ENCODE peak calls at places on chromosome 11, in five cellular contexts. N is left ventricle myocardium inferior, S is fibroblast of the aortic adventitia, T is GM06990, Y is breast epithelium. G is an unnamed sample.

GRCh38 chr11:104620991-104621390 is 277.3 kb downstream of the CASP12 start:
- DNase-seq in T (no peak), S (no peak), N (no peak), Y (no peak), G (no peak)

GRCh38 chr11:84830372-84830771 is 796.8 kb downstream of the DLG2 start:
- DNase-seq in Y (no peak), N (no peak), S (no peak), T (no peak), G (no peak)

GRCh38 chr11:16923987-16924386 is 90.2 kb downstream of the PLEKHA7 start:
- DNase-seq in Y (no peak), T (no peak), S (no peak), N (no peak), G (no peak)

GRCh38 chr11:5689551-5689983 is at the start of gene TRIM22:
- DNase-seq in S (peak), N (peak), T (peak), Y (peak), G (peak)

GRCh38 chr11:74819400-74819799 is 70.8 kb downstream of the RNF169 start:
- DNase-seq in Y (no peak), S (peak), T (no peak), N (no peak), G (peak)

GRCh38 chr11:58926695-58927094 is 12.6 kb upstream of the GLYATL1 start:
- DNase-seq in S (peak), Y (no peak), T (no peak), N (no peak), G (peak)

GRCh38 chr11:76834151-76834550 is 26.6 kb upstream of the ACER3 start:
- DNase-seq in T (no peak), N (no peak), S (no peak), Y (no peak), G (no peak)

GRCh38 chr11:33687733-33688479 is 12.7 kb downstream of the C11orf91 start:
- DNase-seq in T (peak), Y (no peak), S (peak), N (no peak), G (peak)

GRCh38 chr11:36540998-36541397 is 26.8 kb upstream of the RAG1 start:
- DNase-seq in S (peak), Y (no peak), T (peak), N (peak), G (peak)

GRCh38 chr11:28384418-28384817 is 276.2 kb downstream of the METTL15 start:
- DNase-seq in N (no peak), S (peak), Y (no peak), T (no peak), G (peak)

GRCh38 chr11:17343907-17344306 is 7.7 kb upstream of the NCR3LG1 start:
- DNase-seq in S (peak), N (no peak), T (no peak), Y (no peak), G (peak)

GRCh38 chr11:92449222-92449621 is 224.6 kb downstream of the FAT3 start:
- DNase-seq in N (no peak), S (no peak), Y (no peak), T (no peak), G (no peak)

GRCh38 chr11:122226810-122227379 is 110.9 kb upstream of the BLID start:
- DNase-seq in T (no peak), N (no peak), S (no peak), Y (no peak), G (peak)

GRCh38 chr11:122207505-122207904 is 91.5 kb upstream of the BLID start:
- DNase-seq in Y (peak), S (peak), T (no peak), N (no peak), G (peak)

GRCh38 chr11:73757598-73757997 is 3.3 kb downstream of the RAB6A start:
- DNase-seq in T (no peak), Y (no peak), N (no peak), S (no peak), G (no peak)
- H3K4me3 ChIP-seq in T (no peak), Y (no peak), N (no peak), S (no peak), G (no peak)

GRCh38 chr11:12815150-12815523 is 140.9 kb downstream of the TEAD1 start:
- DNase-seq in Y (no peak), S (no peak), T (no peak), N (no peak), G (no peak)
- H3K4me3 ChIP-seq in Y (peak), S (peak), T (no peak), N (peak), G (peak)

DNA sequence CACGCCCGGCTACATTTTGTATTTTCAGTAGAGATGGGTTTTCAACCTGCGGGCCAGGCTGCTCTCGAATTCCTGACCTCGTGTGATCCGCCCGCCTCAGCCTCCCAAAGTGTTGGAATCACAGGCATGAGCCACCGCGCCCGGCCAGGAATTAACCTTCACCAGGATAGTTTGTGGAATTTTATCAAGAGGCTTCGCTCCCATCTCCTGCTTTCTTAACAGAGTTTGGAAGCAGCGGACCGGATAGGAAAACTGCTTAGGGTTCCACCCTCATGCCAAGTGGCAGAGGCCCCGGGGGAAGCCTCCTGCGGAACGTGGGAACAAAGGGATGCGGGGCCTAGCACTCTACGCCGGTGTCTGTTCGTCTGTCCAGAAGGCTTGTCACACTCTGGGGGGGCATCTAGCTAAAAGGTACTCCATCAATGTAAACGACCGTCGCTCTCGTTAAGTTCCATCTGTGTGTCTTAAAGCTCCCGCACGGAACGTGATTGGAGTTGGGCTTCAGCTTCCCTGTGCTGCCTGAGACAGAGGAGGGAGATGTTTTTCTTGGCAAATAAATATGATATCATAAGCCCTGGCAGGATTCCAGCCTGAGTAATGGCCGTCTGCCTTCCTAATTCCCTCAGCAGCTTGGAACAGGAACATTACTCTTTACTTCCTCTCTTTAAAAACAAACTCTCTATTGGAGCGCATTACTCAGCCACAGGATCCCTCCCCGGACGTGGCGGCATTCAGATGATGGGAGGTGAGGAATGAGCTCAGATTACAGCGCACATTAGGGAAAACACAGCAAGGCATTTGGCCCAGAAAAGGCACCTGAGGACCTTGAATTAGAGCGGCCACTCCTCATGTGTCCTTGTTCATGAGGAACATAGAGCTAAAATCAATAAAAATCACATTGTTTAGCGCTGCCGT is 230.2 kb downstream of the ST3GAL4 start:
- DNase-seq in T (no peak), N (peak), S (peak), Y (peak), G (peak)
- H3K4me3 ChIP-seq in T (no peak), N (peak), S (peak), Y (peak), G (peak)

GRCh38 chr11:65391007-65391406 is 4.6 kb downstream of the FRMD8 start:
- DNase-seq in Y (no peak), N (peak), S (no peak), T (no peak), G (peak)
- H3K4me3 ChIP-seq in Y (peak), N (peak), S (no peak), T (peak), G (peak)

DNA sequence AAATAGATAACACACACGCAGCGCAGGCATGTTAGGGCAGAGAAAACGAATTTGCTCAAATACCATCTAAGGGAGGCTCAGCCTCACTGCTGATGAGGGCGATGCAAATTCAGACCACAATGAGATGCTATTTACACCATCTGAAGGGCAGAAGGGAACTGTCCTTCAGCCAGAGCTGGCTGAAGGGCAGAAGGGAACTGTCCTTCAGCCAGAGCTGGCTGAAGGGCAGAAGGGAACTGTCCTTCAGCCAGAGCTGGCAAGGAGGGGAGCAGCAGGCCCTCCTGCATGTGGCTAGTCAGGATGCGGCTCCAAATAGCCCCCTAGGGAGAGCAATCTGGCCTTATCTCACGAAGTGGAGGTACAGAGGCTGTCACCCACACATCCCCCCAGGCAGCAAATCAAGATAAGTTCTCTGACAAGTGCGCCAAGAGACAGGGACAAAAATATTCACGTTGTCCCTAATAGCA is 7.5 kb upstream of the SLC39A13 start:
- DNase-seq in T (no peak), Y (no peak), N (no peak), S (no peak), G (no peak)
- H3K4me3 ChIP-seq in T (peak), Y (peak), N (peak), S (no peak), G (no peak)

GRCh38 chr11:937853-938261 is 12.2 kb downstream of the AP2A2 start:
- DNase-seq in S (no peak), Y (no peak), T (no peak), N (no peak), G (no peak)
- H3K4me3 ChIP-seq in S (no peak), Y (no peak), T (no peak), N (no peak), G (no peak)

G was measured in AG10803.